ENCODE peak calls at places on chromosomes 6 and 20, in eight cellular contexts. S is dermis microvascular lymphatic vessel endothelial cell; R is stimulated activated CD4-positive, alpha-beta T cell treated with anti-CD3 and anti-CD28 coated beads, Interleukin-1b, Interleukin-23, amount 100 ng/mL, for 4 hours; Y is AG04449; W is WTC11; T is mammary epithelial cell; N is MM.1S; L is NCI-H1694 treated with DMSO at 0.1 percent for 48 hours. Q is an unnamed sample.

GRCh38 chr6:75096986-75097385 is 108.9 kb downstream of the COL12A1 start:
- DNase-seq in S (no peak), R (no peak), Y (no peak), W (no peak), T (no peak), N (no peak), L (no peak), Q (no peak)

GRCh38 chr6:52284131-52284459 is 447 bp downstream of the MCM3 start:
- DNase-seq in S (no peak), R (peak; percentile 29), Y (no peak), W (peak; percentile 76), T (no peak), N (peak; percentile 57), L (peak; percentile 39), Q (peak; percentile 15)

GRCh38 chr6:105401247-105402089 is 1.4 kb downstream of the PREP start:
- DNase-seq in S (no peak), R (no peak), Y (no peak), W (no peak), T (no peak), N (no peak), L (no peak), Q (no peak)

GRCh38 chr20:44961868-44962267 is 1.7 kb upstream of the TOMM34 start:
- DNase-seq in S (no peak), R (no peak), Y (no peak), W (no peak), T (peak; percentile 45), N (no peak), L (no peak), Q (no peak)

GRCh38 chr6:39927159-39927558 is 7.1 kb downstream of the MOCS1 start:
- DNase-seq in S (no peak), R (no peak), Y (no peak), W (no peak), T (peak; percentile 68), N (no peak), L (no peak), Q (no peak)

GRCh38 chr20:49540232-49540620 is 27.7 kb downstream of the PTGIS start:
- DNase-seq in S (no peak), R (no peak), Y (no peak), W (no peak), T (no peak), N (no peak), L (no peak), Q (no peak)

GRCh38 chr6:157518399-157519250 is 137.6 kb downstream of the ZDHHC14 start:
- DNase-seq in S (peak; percentile 99), R (no peak), Y (peak; percentile 16), W (no peak), T (no peak), N (no peak), L (peak; percentile 59), Q (no peak)

GRCh38 chr6:99905209-99906106 is 88.6 kb downstream of the MCHR2 start:
- DNase-seq in S (peak; percentile 11), R (no peak), Y (peak; percentile 7), W (no peak), T (peak; percentile 50), N (peak; percentile 61), L (peak; percentile 73), Q (peak; percentile 15)

GRCh38 chr6:38080889-38081288 is 261.4 kb downstream of the ZFAND3 start:
- DNase-seq in S (no peak), R (no peak), Y (no peak), W (no peak), T (peak; percentile 62), N (no peak), L (no peak), Q (no peak)

GRCh38 chr6:51855310-51856082 is 231.9 kb downstream of the PKHD1 start:
- DNase-seq in S (peak; percentile 57), R (no peak), Y (peak; percentile 10), W (peak; percentile 23), T (peak; percentile 41), N (peak; percentile 65), L (peak; percentile 42), Q (peak; percentile 54)

GRCh38 chr20:6164421-6165341 is 41.9 kb upstream of the FERMT1 start:
- DNase-seq in S (no peak), R (no peak), Y (no peak), W (no peak), T (no peak), N (no peak), L (no peak), Q (no peak)

GRCh38 chr6:75932067-75932466 is 140.4 kb downstream of the IMPG1 start:
- DNase-seq in S (peak; percentile 17), R (no peak), Y (no peak), W (peak; percentile 76), T (no peak), N (no peak), L (peak; percentile 35), Q (no peak)

GRCh38 chr20:44080646-44081267 is 106.2 kb downstream of the JPH2 start:
- DNase-seq in S (peak; percentile 62), R (peak; percentile 56), Y (no peak), W (peak; percentile 74), T (peak; percentile 57), N (peak; percentile 91), L (peak; percentile 43), Q (peak; percentile 15)

GRCh38 chr6:125853740-125854139 is 63.0 kb downstream of the NCOA7 start:
- DNase-seq in S (no peak), R (no peak), Y (no peak), W (no peak), T (no peak), N (no peak), L (no peak), Q (no peak)

GRCh38 chr6:150353445-150353844 is 15.4 kb upstream of the IYD start:
- DNase-seq in S (no peak), R (no peak), Y (no peak), W (no peak), T (no peak), N (no peak), L (no peak), Q (no peak)

GRCh38 chr6:15770347-15771143 is 107.7 kb upstream of the DTNBP1 start:
- DNase-seq in S (no peak), R (no peak), Y (no peak), W (no peak), T (peak; percentile 48), N (no peak), L (no peak), Q (no peak)

GRCh38 chr6:74631558-74631957 is 574.3 kb downstream of the COL12A1 start:
- DNase-seq in S (no peak), R (no peak), Y (no peak), W (no peak), T (no peak), N (no peak), L (no peak), Q (no peak)

GRCh38 chr20:52104546-52105044 is 87.0 kb downstream of the ZFP64 start:
- DNase-seq in S (no peak), R (no peak), Y (no peak), W (peak; percentile 72), T (no peak), N (no peak), L (no peak), Q (no peak)

GRCh38 chr6:31401403-31401802 is 2.0 kb upstream of the MICA start:
- DNase-seq in S (no peak), R (no peak), Y (peak; percentile 28), W (no peak), T (peak; percentile 82), N (no peak), L (no peak), Q (no peak)

GRCh38 chr6:41497573-41497972 is 48.6 kb upstream of the FOXP4 start:
- DNase-seq in S (no peak), R (no peak), Y (no peak), W (no peak), T (no peak), N (no peak), L (no peak), Q (no peak)

GRCh38 chr20:45110301-45110700 is 4.7 kb downstream of the WFDC5 start:
- DNase-seq in S (no peak), R (no peak), Y (no peak), W (no peak), T (no peak), N (no peak), L (no peak), Q (no peak)

GRCh38 chr20:32614772-32615171 is 29.6 kb upstream of the NOL4L start:
- DNase-seq in S (no peak), R (no peak), Y (no peak), W (no peak), T (no peak), N (no peak), L (no peak), Q (no peak)

GRCh38 chr20:57659131-57659788 is 39.0 kb upstream of the ZBP1 start:
- DNase-seq in S (no peak), R (no peak), Y (no peak), W (peak; percentile 9), T (no peak), N (no peak), L (no peak), Q (no peak)

GRCh38 chr20:9260027-9260426 is 191.1 kb downstream of the PLCB4 start:
- DNase-seq in S (no peak), R (no peak), Y (no peak), W (no peak), T (no peak), N (no peak), L (no peak), Q (no peak)

GRCh38 chr20:50085481-50086365 is 27.2 kb downstream of the UBE2V1 start:
- DNase-seq in S (peak; percentile 47), R (no peak), Y (no peak), W (peak; percentile 50), T (peak; percentile 42), N (peak; percentile 45), L (peak; percentile 56), Q (peak; percentile 68)

GRCh38 chr20:15802020-15802419 is 771.2 kb downstream of the KIF16B start:
- DNase-seq in S (peak; percentile 41), R (no peak), Y (no peak), W (no peak), T (no peak), N (no peak), L (no peak), Q (no peak)

GRCh38 chr6:3795836-3796395 is 44.4 kb upstream of the PXDC1 start:
- DNase-seq in S (no peak), R (no peak), Y (no peak), W (no peak), T (no peak), N (no peak), L (no peak), Q (no peak)

GRCh38 chr20:57398231-57398821 is 7.1 kb downstream of the RBM38 start:
- DNase-seq in S (no peak), R (peak; percentile 67), Y (no peak), W (no peak), T (no peak), N (peak; percentile 98), L (no peak), Q (no peak)

GRCh38 chr6:168676552-168677317 is 235.8 kb downstream of the SMOC2 start:
- DNase-seq in S (no peak), R (no peak), Y (no peak), W (no peak), T (no peak), N (no peak), L (no peak), Q (no peak)

GRCh38 chr6:169803291-169803811 is 51.9 kb downstream of the ERMARD start:
- DNase-seq in S (no peak), R (no peak), Y (no peak), W (no peak), T (no peak), N (peak; percentile 10), L (no peak), Q (no peak)

GRCh38 chr6:36360241-36361054 is 23.8 kb upstream of the BNIP5 start:
- DNase-seq in S (peak; percentile 43), R (peak; percentile 50), Y (no peak), W (peak; percentile 77), T (peak; percentile 47), N (peak; percentile 74), L (peak; percentile 63), Q (peak; percentile 21)

GRCh38 chr6:154614101-154614500 is 103.6 kb upstream of the CNKSR3 start:
- DNase-seq in S (peak; percentile 70), R (no peak), Y (no peak), W (no peak), T (peak; percentile 20), N (no peak), L (no peak), Q (no peak)

GRCh38 chr6:121463087-121463486 is 27.6 kb downstream of the GJA1 start:
- DNase-seq in S (no peak), R (no peak), Y (no peak), W (no peak), T (no peak), N (no peak), L (no peak), Q (no peak)

GRCh38 chr6:140909620-140910019 is 1223.1 kb upstream of the GJE1 start:
- DNase-seq in S (no peak), R (no peak), Y (no peak), W (no peak), T (no peak), N (no peak), L (no peak), Q (no peak)

Q was measured in NCI-H446 treated with DMSO at 0.1 percent for 48 hours.